ENCODE peak calls at places on chromosomes 4 and X, in ten cellular contexts. C is stimulated activated CD4-positive, alpha-beta T cell treated with anti-CD3 and anti-CD28 coated beads, TNF-alpha, amount 100 ng/mL, for 1 hour; Z is lung; Q is naive thymus-derived CD8-positive, alpha-beta T cell; H is kidney glomerular epithelial cell; V is endothelial cell; D is HTR-8/SVneo; J is neural crest cell; A is pons; U is EH. K is an unnamed sample.

GRCh38 chrX:41265615-41266014 is 68.3 kb upstream of the DDX3X start:
- DNase-seq in C (peak; percentile 11), A (peak; percentile 25), Z (no peak), H (no peak), V (no peak), Q (no peak), J (no peak), U (no peak), D (no peak), K (no peak)

GRCh38 chr4:6855692-6856297 is 53.8 kb upstream of the TBC1D14 start:
- DNase-seq in Q (no peak), J (no peak), D (no peak), V (no peak), A (no peak), Z (no peak), U (peak; percentile 84), C (no peak), H (no peak), K (no peak)

GRCh38 chr4:167136270-167136669 is 98.0 kb downstream of the SPOCK3 start:
- DNase-seq in Z (no peak), H (no peak), U (no peak), A (no peak), V (no peak), C (no peak), D (no peak), J (no peak), Q (no peak), K (no peak)

GRCh38 chr4:144819591-144819990 is 173.6 kb downstream of the HHIP start:
- DNase-seq in D (no peak), Z (no peak), U (no peak), A (no peak), C (no peak), Q (no peak), J (no peak), V (no peak), H (no peak), K (no peak)

GRCh38 chrX:48648299-48648698 is 35.3 kb upstream of the WAS start:
- DNase-seq in C (no peak), A (peak; percentile 79), V (peak; percentile 15), Z (peak; percentile 30), J (no peak), D (peak; percentile 27), Q (peak; percentile 70), U (peak; percentile 65), H (peak; percentile 9), K (peak; percentile 16)

GRCh38 chr4:99821918-99822503 is 5.4 kb downstream of the DAPP1 start:
- DNase-seq in C (no peak), D (no peak), U (no peak), J (no peak), Q (no peak), A (peak; percentile 23), V (no peak), H (no peak), Z (no peak), K (no peak)

GRCh38 chrX:84186603-84187358 is 1.2 kb downstream of the RPS6KA6 start:
- DNase-seq in J (no peak), C (no peak), Z (no peak), U (peak; percentile 12), A (no peak), H (no peak), Q (no peak), D (no peak), V (peak; percentile 2), K (no peak)

GRCh38 chrX:13023526-13024469 is 20.6 kb downstream of the FAM9C start:
- DNase-seq in J (no peak), Q (no peak), V (no peak), Z (no peak), A (no peak), D (no peak), U (peak; percentile 32), H (no peak), C (no peak), K (no peak)

GRCh38 chrX:10633722-10634121 is 13.3 kb upstream of the MID1 start:
- DNase-seq in Q (no peak), A (peak; percentile 56), J (no peak), U (peak; percentile 82), C (no peak), D (peak; percentile 45), V (no peak), Z (peak; percentile 38), H (peak; percentile 67), K (no peak)

GRCh38 chrX:41293269-41293668 is 40.7 kb upstream of the DDX3X start:
- DNase-seq in U (no peak), Q (no peak), D (no peak), H (no peak), Z (no peak), A (no peak), V (no peak), C (no peak), J (no peak), K (no peak)

GRCh38 chr4:121370729-121371325 is 10.0 kb downstream of the QRFPR start:
- DNase-seq in C (no peak), U (peak; percentile 46), V (peak; percentile 48), H (peak; percentile 42), Z (no peak), J (peak; percentile 43), Q (no peak), D (no peak), A (peak; percentile 64), K (no peak)

GRCh38 chrX:125150231-125150630 is 169.4 kb upstream of the TEX13C start:
- DNase-seq in Z (no peak), D (no peak), V (no peak), A (no peak), U (no peak), H (no peak), Q (no peak), J (no peak), C (no peak), K (no peak)

GRCh38 chr4:182010876-182011275 is 232.3 kb upstream of the TENM3 start:
- DNase-seq in Q (no peak), V (no peak), J (no peak), U (peak; percentile 75), A (no peak), Z (no peak), C (no peak), D (no peak), H (no peak), K (no peak)

GRCh38 chrX:108415891-108416290 is 22.3 kb downstream of the COL4A6 start:
- DNase-seq in H (no peak), A (no peak), Q (no peak), U (no peak), Z (no peak), D (no peak), J (no peak), V (no peak), C (no peak), K (no peak)

GRCh38 chr4:79759793-79760192 is 313.2 kb downstream of the ANTXR2 start:
- DNase-seq in A (no peak), D (no peak), U (no peak), V (no peak), J (no peak), Q (no peak), C (no peak), Z (no peak), H (no peak), K (no peak)

K was measured in iPS DF 6.9.